ENCODE peak calls at places on chromosomes 11 and 22, in five cellular contexts. One of them, this sample, is unnamed.

GRCh38 chr11:30322162-30322561 is 742 bp upstream of the ARL14EP start:
- DNase-seq in transverse colon: no peak
- DNase-seq in ovary: no peak
- DNase-seq in heart left ventricle: no peak
- DNase-seq in testis: no peak
- DNase-seq in this sample: no peak

GRCh38 chr22:31870890-31871289 is 73.4 kb upstream of the YWHAH start:
- DNase-seq in transverse colon: peak
- DNase-seq in ovary: no peak
- DNase-seq in heart left ventricle: no peak
- DNase-seq in testis: no peak
- DNase-seq in this sample: peak

GRCh38 chr22:44304354-44304753 is 8.4 kb downstream of the SHISAL1 start:
- DNase-seq in transverse colon: no peak
- DNase-seq in ovary: no peak
- DNase-seq in heart left ventricle: no peak
- DNase-seq in testis: no peak
- DNase-seq in this sample: peak

GRCh38 chr11:122731500-122731913 is 76.0 kb downstream of the UBASH3B start:
- DNase-seq in transverse colon: no peak
- DNase-seq in ovary: no peak
- DNase-seq in heart left ventricle: no peak
- DNase-seq in testis: no peak
- DNase-seq in this sample: peak

GRCh38 chr22:40451230-40451629 is 80.8 kb downstream of the SGSM3 start:
- DNase-seq in transverse colon: no peak
- DNase-seq in ovary: no peak
- DNase-seq in heart left ventricle: no peak
- DNase-seq in testis: no peak
- DNase-seq in this sample: no peak

GRCh38 chr11:92601048-92601447 is 368.4 kb upstream of the MTNR1B start:
- DNase-seq in transverse colon: no peak
- DNase-seq in ovary: no peak
- DNase-seq in heart left ventricle: no peak
- DNase-seq in testis: no peak
- DNase-seq in this sample: no peak

GRCh38 chr11:108961095-108961494 is 296.2 kb downstream of the DDX10 start:
- DNase-seq in transverse colon: no peak
- DNase-seq in ovary: no peak
- DNase-seq in heart left ventricle: no peak
- DNase-seq in testis: no peak
- DNase-seq in this sample: no peak

GRCh38 chr11:122271167-122271566 is 155.2 kb upstream of the BLID start:
- DNase-seq in transverse colon: no peak
- DNase-seq in ovary: no peak
- DNase-seq in heart left ventricle: no peak
- DNase-seq in testis: no peak
- DNase-seq in this sample: no peak

GRCh38 chr11:79274636-79275315 is 166.1 kb downstream of the TENM4 start:
- DNase-seq in transverse colon: no peak
- DNase-seq in ovary: no peak
- DNase-seq in heart left ventricle: no peak
- DNase-seq in testis: no peak
- DNase-seq in this sample: peak

GRCh38 chr11:128305588-128305987 is 281.8 kb downstream of the ETS1 start:
- DNase-seq in transverse colon: no peak
- DNase-seq in ovary: no peak
- DNase-seq in heart left ventricle: no peak
- DNase-seq in testis: no peak
- DNase-seq in this sample: no peak

GRCh38 chr11:83008581-83008923 is 63.1 kb downstream of the RAB30 start:
- DNase-seq in transverse colon: no peak
- DNase-seq in ovary: no peak
- DNase-seq in heart left ventricle: no peak
- DNase-seq in testis: no peak
- DNase-seq in this sample: peak

GRCh38 chr22:38766076-38766777 is 10.4 kb upstream of the SUN2 start:
- DNase-seq in transverse colon: peak
- DNase-seq in ovary: peak
- DNase-seq in heart left ventricle: no peak
- DNase-seq in testis: peak
- DNase-seq in this sample: peak

GRCh38 chr11:29321293-29322132 is 695.3 kb downstream of the KCNA4 start:
- DNase-seq in transverse colon: no peak
- DNase-seq in ovary: no peak
- DNase-seq in heart left ventricle: no peak
- DNase-seq in testis: no peak
- DNase-seq in this sample: peak

GRCh38 chr11:62267576-62267975 is 2.4 kb upstream of the SCGB2A2 start:
- DNase-seq in transverse colon: no peak
- DNase-seq in ovary: no peak
- DNase-seq in heart left ventricle: no peak
- DNase-seq in testis: no peak
- DNase-seq in this sample: no peak

GRCh38 chr11:62273284-62273683 is 3.3 kb downstream of the SCGB2A2 start:
- DNase-seq in transverse colon: no peak
- DNase-seq in ovary: no peak
- DNase-seq in heart left ventricle: no peak
- DNase-seq in testis: no peak
- DNase-seq in this sample: no peak

GRCh38 chr11:62267050-62267449 is 2.9 kb upstream of the SCGB2A2 start:
- DNase-seq in transverse colon: no peak
- DNase-seq in ovary: no peak
- DNase-seq in heart left ventricle: no peak
- DNase-seq in testis: no peak
- DNase-seq in this sample: no peak

GRCh38 chr11:62266558-62266957 is 3.4 kb upstream of the SCGB2A2 start:
- DNase-seq in transverse colon: no peak
- DNase-seq in ovary: no peak
- DNase-seq in heart left ventricle: no peak
- DNase-seq in testis: no peak
- DNase-seq in this sample: peak

DNA sequence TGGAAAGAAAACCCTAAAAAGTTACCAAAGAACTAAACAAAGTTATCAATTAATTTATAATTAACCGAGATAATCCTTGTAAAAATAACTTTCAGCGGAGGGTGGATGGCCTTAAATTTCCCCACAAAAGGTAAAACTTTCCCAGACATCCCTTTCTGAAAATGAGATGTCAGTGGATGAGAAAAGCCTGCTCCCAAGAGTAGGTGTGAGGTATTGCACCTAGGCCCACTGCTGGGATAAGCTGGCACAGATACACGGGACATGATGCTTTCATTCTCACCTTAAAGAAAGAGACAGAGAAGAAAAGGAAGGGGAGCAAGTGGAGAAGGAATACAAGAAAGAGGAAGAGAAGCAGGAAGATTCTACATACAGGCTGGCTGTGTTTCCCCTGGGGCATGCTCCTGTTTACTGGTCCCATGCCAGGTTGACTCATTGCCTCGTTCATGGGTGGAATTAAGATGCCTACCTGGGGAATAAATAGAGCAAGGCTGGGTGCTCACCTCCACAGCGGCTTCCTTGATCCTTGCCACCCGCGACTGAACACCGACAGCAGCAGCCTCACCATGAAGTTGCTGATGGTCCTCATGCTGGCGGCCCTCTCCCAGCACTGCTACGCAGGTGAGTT is at the start of gene SCGB2A2:
- DNase-seq in transverse colon: no peak
- DNase-seq in ovary: no peak
- DNase-seq in heart left ventricle: no peak
- DNase-seq in testis: no peak
- DNase-seq in this sample: no peak
- TF ChIP-seq CTCF in transverse colon: no peak
- TF ChIP-seq CTCF in ovary: no peak
- TF ChIP-seq CTCF in heart left ventricle: no peak
- TF ChIP-seq CTCF in testis: no peak
- TF ChIP-seq CTCF in this sample: no peak

DNA sequence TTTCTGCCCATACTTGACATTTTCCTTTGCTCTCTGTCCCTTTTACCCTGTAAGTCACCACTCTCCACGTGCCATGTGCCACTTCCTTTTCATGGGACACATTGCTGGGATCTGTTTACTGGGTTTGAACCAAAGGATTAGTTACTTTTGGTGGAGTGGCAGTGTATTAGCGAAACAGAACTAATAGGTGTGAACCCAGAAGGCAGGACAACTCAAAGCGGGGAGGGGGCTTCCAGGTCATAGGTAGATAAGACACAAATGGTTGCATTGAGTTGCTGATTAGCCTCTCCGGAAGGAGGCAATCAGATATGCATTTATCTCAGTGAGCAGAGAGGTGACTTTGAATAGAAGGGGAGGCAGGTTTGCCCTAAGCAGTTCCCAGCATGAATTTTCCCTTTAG is 874 bp upstream of the ZNF202 start:
- DNase-seq in transverse colon: no peak
- DNase-seq in ovary: no peak
- DNase-seq in heart left ventricle: no peak
- DNase-seq in testis: no peak
- DNase-seq in this sample: peak
- H3K4me3 ChIP-seq in transverse colon: peak
- H3K4me3 ChIP-seq in ovary: peak
- H3K4me3 ChIP-seq in heart left ventricle: peak
- H3K4me3 ChIP-seq in testis: peak
- H3K4me3 ChIP-seq in this sample: peak

DNA sequence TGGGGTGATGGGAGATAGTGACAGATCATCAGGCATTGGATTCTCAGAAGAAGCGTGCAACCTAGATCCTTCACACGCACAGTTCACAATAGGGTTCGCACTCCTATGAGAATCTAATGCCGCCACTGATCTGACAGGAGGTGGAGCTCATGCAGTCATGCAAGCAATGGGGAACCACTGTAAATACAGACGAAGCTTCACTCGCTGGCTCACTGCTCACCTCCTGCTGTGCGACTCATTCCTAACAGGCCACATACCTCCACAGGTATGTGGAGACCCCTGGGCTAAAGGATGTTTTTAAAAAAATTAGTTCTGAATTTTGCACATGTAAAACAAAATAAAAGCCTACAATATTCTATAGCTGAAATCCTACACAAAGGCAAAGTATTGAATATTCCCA is 20.5 kb upstream of the TEAD1 start:
- DNase-seq in transverse colon: no peak
- DNase-seq in ovary: no peak
- DNase-seq in heart left ventricle: no peak
- DNase-seq in testis: no peak
- DNase-seq in this sample: no peak
- TF ChIP-seq CTCF in transverse colon: no peak
- TF ChIP-seq CTCF in ovary: no peak
- TF ChIP-seq CTCF in heart left ventricle: no peak
- TF ChIP-seq CTCF in testis: no peak
- TF ChIP-seq CTCF in this sample: no peak

GRCh38 chr11:63913866-63914830 is 2.8 kb downstream of the RCOR2 start:
- DNase-seq in transverse colon: no peak
- DNase-seq in ovary: no peak
- DNase-seq in heart left ventricle: no peak
- DNase-seq in testis: no peak
- DNase-seq in this sample: no peak

GRCh38 chr11:63912678-63913077 is 4.3 kb downstream of the RCOR2 start:
- DNase-seq in transverse colon: no peak
- DNase-seq in ovary: no peak
- DNase-seq in heart left ventricle: no peak
- DNase-seq in testis: no peak
- DNase-seq in this sample: no peak

GRCh38 chr11:63915961-63916836 is 765 bp downstream of the RCOR2 start:
- DNase-seq in transverse colon: peak
- DNase-seq in ovary: peak
- DNase-seq in heart left ventricle: peak
- DNase-seq in testis: peak
- DNase-seq in this sample: no peak

GRCh38 chr11:63916837-63917684 is at the start of gene RCOR2:
- DNase-seq in transverse colon: peak
- DNase-seq in ovary: peak
- DNase-seq in heart left ventricle: peak
- DNase-seq in testis: peak
- DNase-seq in this sample: peak

GRCh38 chr11:63914896-63915681 is 1.9 kb downstream of the RCOR2 start:
- DNase-seq in transverse colon: no peak
- DNase-seq in ovary: no peak
- DNase-seq in heart left ventricle: no peak
- DNase-seq in testis: no peak
- DNase-seq in this sample: no peak
- H3K4me3 ChIP-seq in transverse colon: no peak
- H3K4me3 ChIP-seq in ovary: no peak
- H3K4me3 ChIP-seq in heart left ventricle: no peak
- H3K4me3 ChIP-seq in testis: no peak
- H3K4me3 ChIP-seq in this sample: no peak

DNA sequence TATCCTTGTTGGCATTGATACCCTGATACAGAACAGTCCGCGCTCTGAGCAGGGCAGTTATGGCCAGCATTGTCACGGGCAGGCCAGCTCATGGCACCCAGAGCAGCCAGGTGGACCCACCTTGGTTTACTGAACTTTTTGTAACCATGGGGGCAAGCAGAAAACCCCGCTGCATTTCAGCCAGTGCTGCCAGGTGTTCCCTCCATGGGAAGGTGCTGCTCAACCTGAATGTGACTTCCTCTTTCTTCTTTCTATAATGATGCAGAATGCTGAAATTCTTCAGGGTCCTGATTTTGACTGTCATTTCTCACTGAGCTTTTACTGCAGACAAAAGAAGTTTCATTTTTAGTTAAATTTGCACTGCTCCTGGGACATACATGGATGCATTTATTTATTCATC is 35.6 kb upstream of the CABP7 start:
- DNase-seq in transverse colon: no peak
- DNase-seq in ovary: no peak
- DNase-seq in heart left ventricle: no peak
- DNase-seq in testis: no peak
- DNase-seq in this sample: no peak
- TF ChIP-seq CTCF in transverse colon: no peak
- TF ChIP-seq CTCF in ovary: no peak
- TF ChIP-seq CTCF in heart left ventricle: no peak
- TF ChIP-seq CTCF in testis: no peak
- TF ChIP-seq CTCF in this sample: no peak